ENCODE peak calls at places on chromosomes 3 and 15, in six cellular contexts. A is posterior cingulate gyrus, Z is gastrocnemius medialis, M is Calu3, G is neural progenitor cell, F is type B pancreatic cell. O is an unnamed sample.

GRCh38 chr3:65751123-65751700 is 287.5 kb downstream of the MAGI1 start:
- DNase-seq in Z (no peak), G (peak; percentile 90), A (peak; percentile 90), M (peak; percentile 61), F (no peak), O (no peak)

GRCh38 chr15:36814708-36815107 is 235.3 kb downstream of the CDIN1 start:
- DNase-seq in M (no peak), G (no peak), A (no peak), F (no peak), Z (no peak), O (no peak)

GRCh38 chr3:194905696-194906095 is 220.0 kb downstream of the FAM43A start:
- DNase-seq in M (no peak), G (no peak), A (no peak), Z (no peak), F (no peak), O (no peak)

GRCh38 chr3:99118381-99118780 is 216.9 kb upstream of the DCBLD2 start:
- DNase-seq in M (no peak), F (no peak), G (no peak), Z (no peak), A (no peak), O (no peak)

GRCh38 chr3:190064112-190064511 is 56.6 kb downstream of the P3H2 start:
- DNase-seq in M (peak; percentile 28), F (no peak), A (no peak), Z (no peak), G (no peak), O (no peak)

GRCh38 chr3:133608405-133608804 is 34.9 kb downstream of the CDV3 start:
- DNase-seq in A (no peak), M (no peak), G (no peak), F (no peak), Z (no peak), O (no peak)

GRCh38 chr15:67174864-67175573 is 79.4 kb downstream of the AAGAB start:
- DNase-seq in G (no peak), F (no peak), A (no peak), Z (no peak), M (peak; percentile 72), O (peak; percentile 18)

GRCh38 chr15:79209690-79210089 is 72.8 kb upstream of the ANKRD34C start:
- DNase-seq in Z (no peak), F (no peak), G (peak; percentile 49), M (no peak), A (no peak), O (no peak)

GRCh38 chr3:159187232-159187631 is 385.4 kb downstream of the MFSD1 start:
- DNase-seq in A (peak; percentile 60), F (no peak), Z (no peak), G (no peak), M (no peak), O (no peak)

GRCh38 chr3:168952551-168952950 is 711.0 kb downstream of the MECOM start:
- DNase-seq in M (no peak), G (no peak), A (no peak), F (no peak), Z (no peak), O (no peak)

GRCh38 chr3:53633197-53633787 is 138.9 kb downstream of the CACNA1D start:
- DNase-seq in M (peak; percentile 16), Z (no peak), A (no peak), G (no peak), F (no peak), O (no peak)

GRCh38 chr3:128399221-128399915 is 67.3 kb downstream of the DNAJB8 start:
- DNase-seq in A (no peak), F (no peak), M (no peak), G (peak; percentile 77), Z (no peak), O (no peak)

GRCh38 chr15:31326729-31327673 is at the start of gene KLF13:
- DNase-seq in F (no peak), Z (no peak), A (no peak), G (peak; percentile 61), M (no peak), O (peak; percentile 61)

GRCh38 chr3:46692566-46692983 is 904 bp downstream of the ALS2CL start:
- DNase-seq in F (no peak), M (peak; percentile 93), G (peak; percentile 22), A (no peak), Z (peak; percentile 48), O (no peak)

GRCh38 chr3:117706037-117706436 is 996.5 kb downstream of the TUSC7 start:
- DNase-seq in Z (no peak), M (no peak), G (no peak), F (no peak), A (no peak), O (no peak)

GRCh38 chr15:98501632-98502031 is 146.7 kb upstream of the IGF1R start:
- DNase-seq in Z (no peak), A (no peak), F (no peak), G (no peak), M (no peak), O (no peak)

GRCh38 chr3:7144696-7145308 is 283.9 kb downstream of the GRM7 start:
- DNase-seq in G (peak; percentile 80), A (no peak), F (no peak), M (no peak), Z (no peak), O (no peak)

GRCh38 chr15:99098426-99098825 is 6.5 kb upstream of the SYNM start:
- DNase-seq in A (no peak), G (no peak), Z (no peak), M (no peak), F (no peak), O (no peak)

O was measured in tibial artery.